ENCODE peak calls at places on chromosomes 6 and 20, in five cellular contexts. U, O, H, A and D are unnamed samples.

GRCh38 chr6:89355511-89356185 is 3.1 kb upstream of the UBE2J1 start:
- DNase-seq in A (no peak), H (no peak), U (no peak), O (no peak), D (no peak)

GRCh38 chr6:137112067-137112355 is 61.4 kb downstream of the IL22RA2 start:
- DNase-seq in U (no peak), H (no peak), A (peak; percentile 18), O (peak; percentile 87), D (no peak)

GRCh38 chr20:63246490-63247284 is 7.6 kb downstream of the NKAIN4 start:
- DNase-seq in A (no peak), O (no peak), H (no peak), U (no peak), D (no peak)

GRCh38 chr20:32762754-32763201 is 593 bp downstream of the DNMT3B start:
- DNase-seq in H (no peak), U (no peak), O (no peak), A (no peak), D (no peak)

GRCh38 chr20:17530716-17531536 is at the start of gene BFSP1:
- DNase-seq in A (peak; percentile 71), H (peak; percentile 73), O (peak; percentile 51), U (no peak), D (no peak)

GRCh38 chr20:10436053-10436699 is 1.1 kb downstream of the SLX4IP start:
- DNase-seq in A (no peak), O (no peak), H (no peak), U (no peak), D (no peak)

GRCh38 chr20:61696181-61696735 is 369.4 kb downstream of the TAF4 start:
- DNase-seq in H (no peak), A (no peak), O (no peak), U (no peak), D (no peak)

GRCh38 chr6:146785001-146785585 is 186.3 kb downstream of the ADGB start:
- DNase-seq in H (no peak), U (no peak), O (peak; percentile 55), A (no peak), D (peak; percentile 3)

GRCh38 chr6:19719691-19720127 is 117.5 kb upstream of the ID4 start:
- DNase-seq in A (no peak), O (peak; percentile 64), H (no peak), U (no peak), D (no peak)

GRCh38 chr20:17949899-17950298 is 18.7 kb downstream of the SNX5 start:
- DNase-seq in U (no peak), A (no peak), H (no peak), O (no peak), D (no peak)

GRCh38 chr20:4297141-4297826 is 281.9 kb upstream of the RNF24 start:
- DNase-seq in O (peak; percentile 61), A (no peak), H (peak; percentile 90), U (no peak), D (no peak)

GRCh38 chr6:15110721-15111354 is 135.0 kb upstream of the JARID2 start:
- DNase-seq in U (no peak), A (no peak), O (peak; percentile 63), H (no peak), D (no peak)

GRCh38 chr20:5504061-5504739 is 187.4 kb upstream of the PROKR2 start:
- DNase-seq in A (peak; percentile 76), H (peak; percentile 70), U (no peak), O (peak; percentile 70), D (no peak)

GRCh38 chr20:34527016-34527415 is 10.8 kb downstream of the DYNLRB1 start:
- DNase-seq in O (no peak), A (no peak), U (no peak), H (no peak), D (no peak)

GRCh38 chr6:151322570-151322969 is 68.8 kb downstream of the ZBTB2 start:
- DNase-seq in U (no peak), A (no peak), O (no peak), H (no peak), D (no peak)

GRCh38 chr20:53567379-53567778 is 26.3 kb downstream of the ZNF217 start:
- DNase-seq in A (no peak), U (no peak), H (no peak), O (no peak), D (no peak)

GRCh38 chr20:48945840-48946514 is 24.5 kb downstream of the ARFGEF2 start:
- DNase-seq in H (no peak), O (peak; percentile 25), U (no peak), A (peak; percentile 75), D (no peak)

GRCh38 chr20:3218307-3218988 is 9.2 kb downstream of the ITPA start:
- DNase-seq in U (no peak), A (peak; percentile 57), H (no peak), O (peak; percentile 18), D (no peak)

DNA sequence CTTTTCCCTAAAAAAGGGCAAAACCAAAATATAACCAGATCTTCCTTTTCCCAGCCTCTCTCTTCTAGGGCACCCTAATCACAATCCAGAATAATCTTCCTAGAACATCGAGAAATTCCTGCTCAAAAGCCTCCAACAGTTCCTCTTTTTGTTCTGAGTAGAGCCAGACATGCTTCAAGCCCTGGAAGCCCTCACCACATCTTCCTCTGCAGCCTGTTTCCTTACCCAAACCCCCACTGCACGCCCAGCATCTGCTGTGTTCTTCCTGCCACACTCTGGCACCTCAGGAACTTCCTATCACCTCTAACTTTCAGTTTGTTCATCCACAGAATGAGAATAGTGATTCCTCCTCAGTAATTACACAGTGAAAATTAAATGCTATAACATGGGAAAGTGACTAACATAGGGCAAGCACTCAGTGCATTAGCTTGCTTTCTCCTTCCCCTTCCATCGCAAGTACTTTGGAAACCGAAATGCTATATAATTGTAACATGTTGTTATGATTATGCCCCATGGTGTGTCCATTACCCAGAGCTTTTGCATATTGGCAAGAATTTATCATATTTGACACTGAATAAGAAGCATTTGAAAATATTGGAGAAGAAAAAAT is 26.3 kb downstream of the C6orf89 start:
- DNase-seq in A (no peak), U (no peak), O (no peak), H (no peak), D (no peak)
- H3K4me3 ChIP-seq in A (no peak overlapping the region), U (no peak overlapping the region), O (no peak overlapping the region), H (no peak overlapping the region), D (no peak overlapping the region)

GRCh38 chr6:83921315-83921714 is 61.8 kb downstream of the CYB5R4 start:
- DNase-seq in U (no peak), A (no peak), H (no peak), O (no peak), D (no peak)
- TF ChIP-seq CTCF in U (no peak), A (no peak), H (no peak), O (no peak), D (no peak)

GRCh38 chr6:27812078-27812804 is 100.0 kb downstream of the OR2B2 start:
- DNase-seq in U (no peak), A (no peak), H (no peak), O (no peak), D (no peak)
- H3K4me3 ChIP-seq in U (no peak overlapping the region), A (no peak overlapping the region), H (no peak overlapping the region), O (no peak overlapping the region), D (peak overlapping the region; percentile 39)

GRCh38 chr6:106431972-106432371 is 71.5 kb downstream of the CRYBG1 start:
- DNase-seq in U (no peak), A (no peak), H (no peak), O (no peak), D (no peak)
- TF ChIP-seq CTCF in U (no peak), A (no peak), H (no peak), O (no peak), D (no peak)

DNA sequence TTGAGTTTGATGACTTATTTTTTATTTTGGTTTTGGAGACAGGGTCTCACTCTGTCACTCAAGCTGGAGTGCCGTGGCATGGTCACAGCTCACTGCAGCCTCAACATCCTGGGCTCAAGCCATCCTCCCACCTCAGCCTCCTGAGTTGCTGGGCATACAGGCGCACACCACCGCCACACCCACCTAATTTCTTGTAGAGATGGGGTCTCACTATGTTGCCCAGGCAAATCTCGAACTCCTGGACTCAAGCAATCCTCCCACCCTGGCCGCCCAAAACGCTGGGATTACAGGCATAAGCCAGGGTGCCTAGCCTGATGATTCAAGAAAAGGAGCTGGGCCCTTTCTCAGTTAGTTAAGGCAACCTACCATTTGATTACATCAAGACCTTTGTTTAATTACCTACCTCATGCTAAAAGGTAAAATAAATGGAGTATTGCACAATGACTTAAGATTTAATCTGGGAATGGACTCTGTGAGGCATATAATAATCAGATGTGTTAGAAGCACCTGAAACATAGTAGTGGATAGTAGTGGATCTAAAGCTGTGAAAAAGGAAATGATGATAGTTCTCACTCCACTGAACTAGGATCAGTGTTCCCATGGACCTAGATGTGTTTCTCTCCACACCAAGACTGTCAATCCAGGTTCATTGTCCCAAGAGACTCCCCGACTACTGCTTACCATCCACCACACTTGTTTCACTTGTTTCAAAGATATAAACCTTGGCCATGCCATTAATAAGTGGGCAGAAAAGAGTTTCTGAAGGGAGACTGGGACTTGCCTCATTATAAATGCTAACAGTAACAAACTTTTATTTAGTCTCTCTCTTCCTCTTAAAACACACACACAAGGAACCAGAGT is 2.1 kb downstream of the TNFRSF21 start:
- DNase-seq in H (no peak), A (no peak), O (no peak), U (no peak), D (no peak)
- H3K4me3 ChIP-seq in H (no peak overlapping the region), A (no peak overlapping the region), O (peak overlapping the region; percentile 63), U (peak overlapping the region; percentile 8), D (no peak overlapping the region)

DNA sequence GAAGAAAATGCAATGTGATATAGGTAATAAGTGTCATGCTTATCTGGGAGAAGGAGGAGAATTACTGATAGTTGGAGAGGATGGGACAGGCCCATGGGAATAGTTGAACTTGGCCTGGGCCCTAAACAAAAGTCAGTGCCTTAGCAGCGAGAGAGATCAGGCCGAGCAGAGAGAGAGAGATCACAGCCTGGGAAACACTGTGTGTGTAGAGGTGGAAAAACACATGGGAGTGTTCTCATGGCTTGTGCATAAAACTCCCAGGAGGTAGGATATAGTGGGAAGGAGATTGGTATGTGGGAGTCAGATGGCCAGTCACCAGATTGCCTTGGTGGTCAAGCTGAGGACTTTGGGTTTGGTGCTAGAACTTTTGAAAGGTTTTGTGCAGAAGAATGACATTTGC is 47.6 kb downstream of the FIG4 start:
- DNase-seq in U (no peak), O (peak; percentile 43), A (no peak), H (no peak), D (no peak)
- TF ChIP-seq CTCF in U (no peak), O (no peak), A (no peak), H (no peak), D (no peak)

DNA sequence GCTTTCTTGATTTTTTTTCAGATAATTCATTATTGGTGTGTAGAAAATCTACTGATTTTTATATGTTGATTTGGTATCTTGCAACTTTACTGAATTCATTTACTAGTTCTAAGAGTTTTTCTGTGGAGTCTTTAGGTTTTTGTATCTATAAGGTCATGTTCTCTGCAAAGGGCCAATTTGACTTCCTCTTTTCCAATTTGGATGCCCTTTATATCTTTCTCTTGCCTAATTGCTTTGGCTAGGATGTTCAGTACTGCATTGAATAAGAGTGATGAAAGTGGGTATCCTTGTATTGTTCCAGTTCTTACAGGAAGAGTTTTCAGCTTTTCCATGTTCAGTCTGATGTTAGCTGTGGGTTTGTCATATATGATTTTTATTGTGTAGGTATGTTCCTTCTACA is 14.4 kb upstream of the NKX2-4 start:
- DNase-seq in A (no peak), O (no peak), U (no peak), H (no peak), D (no peak)
- H3K4me3 ChIP-seq in A (no peak overlapping the region), O (no peak overlapping the region), U (no peak overlapping the region), H (no peak overlapping the region), D (no peak overlapping the region)

GRCh38 chr6:163180874-163181541 is 233.5 kb upstream of the QKI start:
- DNase-seq in H (peak; percentile 79), O (peak; percentile 65), U (no peak), A (peak; percentile 84), D (no peak)
- TF ChIP-seq CTCF in H (peak; percentile 74), O (peak; percentile 64), U (peak; percentile 51), A (peak; percentile 91), D (peak; percentile 53)